ENCODE peak calls at places on chromosomes 16 and 17, in nine cellular contexts. X is Peyer's patch, H is H9, I is GM12865, O is heart right ventricle, M is uterus, E is lower lobe of right lung, G is HFFc6, B is sigmoid colon. T is an unnamed sample.

GRCh38 chr16:31108794-31109558 is 790 bp downstream of the BCKDK start:
- DNase-seq in X (no peak), E (no peak), B (no peak), G (no peak), I (no peak), O (no peak), M (no peak), H (no peak), T (no peak)

GRCh38 chr17:58560511-58560910 is 46.1 kb upstream of the MTMR4 start:
- DNase-seq in O (no peak), M (no peak), I (no peak), E (no peak), H (no peak), X (no peak), G (no peak), B (no peak), T (no peak)

GRCh38 chr16:5428932-5429331 is 331.3 kb upstream of the EEF2KMT start:
- DNase-seq in E (no peak), M (no peak), I (peak), X (no peak), B (no peak), G (no peak), H (peak), O (no peak), T (no peak)

GRCh38 chr17:20072692-20072992 is 63.5 kb downstream of the SPECC1 start:
- DNase-seq in H (no peak), G (no peak), B (no peak), I (no peak), E (no peak), X (no peak), M (no peak), O (no peak), T (no peak)

GRCh38 chr17:17979778-17980177 is 7.1 kb downstream of the DRC3 start:
- DNase-seq in M (no peak), O (no peak), B (no peak), X (no peak), H (no peak), G (no peak), I (no peak), E (no peak), T (no peak)

GRCh38 chr17:78498848-78499247 is 78.3 kb downstream of the DNAH17 start:
- DNase-seq in G (no peak), X (no peak), H (peak), O (no peak), B (no peak), I (no peak), E (no peak), M (no peak), T (no peak)

GRCh38 chr17:36864230-36864629 is 73.0 kb upstream of the LHX1 start:
- DNase-seq in M (no peak), E (no peak), H (no peak), X (peak), G (no peak), B (no peak), I (no peak), O (no peak), T (no peak)

GRCh38 chr17:63998050-63998720 is at the start of gene PRR29:
- DNase-seq in I (peak), B (peak), H (peak), O (peak), X (peak), E (peak), G (peak), M (peak), T (no peak)

GRCh38 chr16:28204622-28205021 is 7.1 kb downstream of the XPO6 start:
- DNase-seq in H (no peak), G (no peak), M (no peak), O (no peak), E (no peak), I (no peak), X (no peak), B (no peak), T (no peak)

GRCh38 chr17:31394544-31394943 is 3.1 kb downstream of the RAB11FIP4 start:
- DNase-seq in I (peak), B (no peak), H (peak), G (peak), M (peak), O (peak), X (no peak), E (no peak), T (peak)

GRCh38 chr16:52446076-52446475 is 100.9 kb downstream of the TOX3 start:
- DNase-seq in X (no peak), E (no peak), O (no peak), M (no peak), H (no peak), I (no peak), G (no peak), B (no peak), T (no peak)

GRCh38 chr17:37490638-37491614 is 1.2 kb downstream of the DUSP14 start:
- DNase-seq in B (peak), H (peak), E (no peak), O (no peak), X (no peak), M (peak), G (peak), I (peak), T (peak)

GRCh38 chr16:27515874-27516353 is 33.8 kb downstream of the GTF3C1 start:
- DNase-seq in X (no peak), I (peak), O (no peak), E (no peak), M (no peak), G (peak), H (peak), B (no peak), T (no peak)

GRCh38 chr16:88824256-88825077 is 12.7 kb upstream of the APRT start:
- DNase-seq in O (no peak), E (no peak), I (no peak), H (no peak), M (no peak), B (no peak), G (no peak), X (no peak), T (no peak)

DNA sequence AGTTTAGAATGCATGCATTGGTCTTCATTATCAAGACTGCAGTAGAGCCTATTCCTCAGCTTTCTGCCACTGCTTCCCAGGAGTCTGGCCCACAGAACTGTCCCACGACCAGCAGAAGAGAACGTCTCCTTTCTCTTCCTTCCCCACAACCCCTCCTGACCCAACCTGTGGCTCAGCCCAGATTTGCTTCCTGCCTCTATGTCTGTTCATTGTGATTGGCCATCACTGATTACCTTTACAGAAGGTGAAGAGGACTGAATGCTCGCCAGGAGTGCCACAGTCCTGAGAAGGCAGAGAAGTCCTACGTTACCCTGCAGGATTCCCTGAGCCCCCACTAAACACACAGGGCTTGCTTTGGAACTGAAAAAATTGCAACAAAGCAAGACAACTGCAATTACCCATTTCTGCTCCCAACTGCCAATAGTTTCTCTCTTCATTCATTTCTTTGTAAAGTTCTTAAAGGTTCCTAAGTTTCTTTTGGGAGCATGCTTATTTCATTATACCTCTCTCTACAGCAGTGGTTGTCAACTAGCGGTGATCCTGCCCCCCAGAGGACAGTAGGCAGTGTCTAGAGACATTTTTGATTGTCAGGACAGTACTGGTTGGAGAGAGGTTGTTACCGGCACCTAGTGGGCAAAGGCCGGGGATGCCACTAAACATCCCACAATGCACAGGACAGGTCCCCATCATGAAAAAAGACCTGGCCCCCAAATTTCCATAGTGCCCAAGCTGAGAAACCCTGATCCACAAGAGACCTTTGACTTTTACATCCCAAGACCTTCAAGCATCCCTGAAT is 4.5 kb upstream of the NAT9 start:
- DNase-seq in M (no peak), X (no peak), B (no peak), H (peak), I (peak), O (no peak), G (peak), E (no peak), T (peak)
- TF ChIP-seq CTCF in M (no peak), X (peak), B (no peak), H (peak), I (peak), O (no peak), G (peak), E (peak), T (peak)

GRCh38 chr16:67544329-67544841 is 15.8 kb downstream of the RIPOR1 start:
- DNase-seq in E (peak), M (no peak), I (no peak), O (no peak), H (peak), G (no peak), B (no peak), X (no peak), T (no peak)
- TF ChIP-seq CTCF in E (no peak), M (no peak), I (peak), O (no peak), H (peak), G (peak), B (no peak), X (no peak), T (no peak)

GRCh38 chr16:83603981-83604570 is 203.7 kb upstream of the HSBP1 start:
- DNase-seq in B (no peak), I (no peak), G (no peak), H (peak), O (no peak), M (no peak), X (no peak), E (no peak), T (no peak)

GRCh38 chr16:83609178-83609577 is 198.6 kb upstream of the HSBP1 start:
- DNase-seq in E (no peak), I (no peak), H (peak), G (no peak), M (no peak), O (no peak), B (no peak), X (no peak), T (no peak)

GRCh38 chr16:83602797-83603735 is 204.7 kb upstream of the HSBP1 start:
- DNase-seq in M (no peak), H (peak), G (no peak), X (no peak), E (no peak), O (no peak), I (no peak), B (no peak), T (no peak)

GRCh38 chr16:83606486-83607030 is 201.2 kb upstream of the HSBP1 start:
- DNase-seq in B (no peak), I (no peak), E (no peak), X (no peak), M (no peak), G (no peak), H (peak), O (no peak), T (no peak)
- TF ChIP-seq CTCF in B (no peak), I (no peak), E (no peak), X (no peak), M (no peak), G (no peak), H (peak), O (no peak), T (no peak)

DNA sequence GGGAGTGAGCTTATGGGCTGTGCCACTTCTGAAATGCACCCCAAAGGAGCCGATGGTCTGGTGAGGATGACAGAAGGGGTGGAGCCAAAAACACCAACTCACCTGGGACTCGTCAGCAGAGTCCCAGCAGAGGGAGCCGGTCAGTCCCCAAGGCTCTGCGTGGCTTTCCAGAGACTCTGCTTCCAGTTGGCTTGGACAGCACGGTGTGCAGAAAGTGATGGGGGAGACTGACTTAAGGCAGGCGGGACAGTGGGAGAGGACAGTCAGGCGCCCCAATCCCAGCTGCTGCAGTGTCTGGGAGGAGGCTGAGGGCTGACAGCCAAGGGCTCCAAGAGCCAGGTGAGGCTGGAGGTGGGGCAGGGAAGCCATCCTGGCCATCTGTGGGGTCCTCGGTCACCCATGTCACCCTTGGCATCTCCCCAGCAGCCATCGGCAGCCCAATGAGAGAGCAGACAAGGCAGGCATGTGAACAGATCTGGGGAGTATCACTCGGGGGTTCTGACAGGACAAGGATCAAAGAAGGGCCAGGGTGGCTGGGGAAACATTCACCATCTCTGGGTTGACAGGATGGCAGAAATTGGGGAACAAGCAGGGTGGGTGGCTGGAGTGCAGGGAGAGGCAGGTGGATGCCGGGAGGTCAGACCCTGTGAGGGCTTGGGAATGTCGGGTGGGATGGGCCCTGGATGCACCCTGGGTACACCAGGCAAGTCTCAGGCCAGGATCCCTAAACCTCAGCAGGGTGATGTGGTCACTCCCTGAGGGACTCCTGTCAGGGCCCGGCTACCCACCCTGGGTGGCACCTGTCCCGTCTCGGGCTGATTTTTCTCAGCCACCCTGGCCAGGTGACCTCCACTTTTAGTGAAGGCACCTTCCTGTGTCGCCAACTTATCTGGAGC is 8.9 kb upstream of the KRTAP17-1 start:
- DNase-seq in G (no peak), X (no peak), O (no peak), I (no peak), M (no peak), E (no peak), B (no peak), H (peak), T (no peak)
- TF ChIP-seq CTCF in G (peak), X (peak), O (no peak), I (no peak), M (no peak), E (peak), B (no peak), H (peak), T (no peak)